ENCODE peak calls at places on chromosomes 2 and 18, in four cellular contexts. Y, O, P and B are unnamed samples. For H3K4me1 and H3K36me3, the result is how much of the 10 kb centered on the place peaks cover.

GRCh38 chr18:24246143-24246542 is 107.3 kb downstream of the CABYR start:
- DNase-seq in P (no peak), Y (no peak), O (no peak), B (no peak)

GRCh38 chr2:98297817-98298684 is 48.2 kb upstream of the CNGA3 start:
- DNase-seq in P (no peak), Y (no peak), O (no peak), B (peak)

GRCh38 chr2:136424112-136424511 is 306.2 kb upstream of the CXCR4 start:
- DNase-seq in P (no peak), O (no peak), Y (no peak), B (no peak)

GRCh38 chr18:39776766-39777165 is 2178.3 kb upstream of the PIK3C3 start:
- DNase-seq in O (no peak), Y (no peak), P (no peak), B (no peak)

GRCh38 chr2:132256251-132256902 is 94.6 kb upstream of the ANKRD30BL start:
- DNase-seq in Y (peak), O (no peak), P (no peak), B (peak)

GRCh38 chr18:63439334-63439733 is 17.1 kb upstream of the VPS4B start:
- DNase-seq in O (peak), Y (no peak), P (peak), B (peak)

GRCh38 chr18:7566587-7567486 is at the start of gene PTPRM:
- DNase-seq in Y (peak), O (peak), P (peak), B (peak)

GRCh38 chr2:120831891-120832290 is 96.2 kb downstream of the GLI2 start:
- DNase-seq in P (no peak), Y (no peak), O (no peak), B (no peak)

GRCh38 chr2:234422895-234423505 is 73.9 kb downstream of the ARL4C start:
- DNase-seq in Y (no peak), P (no peak), O (no peak), B (no peak)

GRCh38 chr2:41160439-41160838 is 708.5 kb upstream of the SLC8A1 start:
- DNase-seq in O (peak), P (no peak), Y (no peak), B (no peak)

GRCh38 chr2:145757503-145758290 is 1237.8 kb upstream of the ZEB2 start:
- DNase-seq in P (no peak), O (peak), Y (no peak), B (no peak)

GRCh38 chr2:145765889-145766288 is 1246.0 kb upstream of the ZEB2 start:
- DNase-seq in Y (no peak), P (no peak), O (no peak), B (no peak)

GRCh38 chr2:145759228-145759940 is 1239.5 kb upstream of the ZEB2 start:
- DNase-seq in O (no peak), Y (no peak), P (peak), B (no peak)

GRCh38 chr2:145764631-145765030 is 1244.7 kb upstream of the ZEB2 start:
- DNase-seq in O (no peak), P (no peak), Y (peak), B (no peak)

DNA sequence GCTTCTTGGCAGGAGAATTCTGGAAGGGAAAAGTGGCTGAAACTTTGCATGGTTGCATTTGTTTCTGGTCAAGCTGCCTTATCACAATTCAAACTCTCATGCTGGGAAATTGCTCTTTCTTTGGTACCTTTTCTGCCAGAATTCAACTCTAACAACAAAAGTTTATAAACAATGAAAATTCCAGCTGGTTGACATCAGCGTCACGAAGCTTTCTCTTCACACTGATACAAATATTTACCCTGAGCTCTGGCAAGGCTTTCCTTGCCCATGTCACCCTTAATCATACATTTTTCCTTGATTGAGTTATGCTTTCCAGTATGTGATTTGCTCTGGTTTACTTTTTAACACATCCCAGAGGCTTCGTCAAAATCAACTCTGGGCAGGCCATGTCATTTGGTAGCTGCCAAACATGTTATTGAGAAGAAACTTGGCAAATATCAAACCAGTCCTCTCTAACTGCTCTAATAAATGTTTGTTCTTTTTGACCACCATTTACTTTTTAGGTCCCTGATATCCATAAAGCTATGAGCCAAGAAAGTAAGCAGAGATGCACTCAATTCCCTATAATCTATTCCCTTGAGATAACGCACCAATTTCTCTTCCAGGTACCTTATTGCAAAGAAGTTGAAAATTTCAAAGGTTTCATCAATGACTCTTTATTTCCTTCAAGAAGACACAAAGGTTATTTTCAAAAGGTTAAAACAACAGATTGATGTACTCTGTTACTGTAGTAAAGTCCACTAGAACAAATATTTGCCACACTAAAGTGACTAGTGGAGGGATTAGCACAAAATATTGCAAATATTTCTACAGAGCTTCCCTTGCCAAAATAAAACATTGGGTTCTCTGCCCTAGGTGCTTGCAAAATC is 1241.1 kb upstream of the ZEB2 start:
- DNase-seq in O (peak), P (peak), Y (no peak), B (no peak)
- H3K9ac ChIP-seq in O (peak), P (no peak), Y (no peak), B (no peak)

GRCh38 chr2:26246818-26247217 is 2.1 kb downstream of the HADHB start:
- DNase-seq in P (peak), Y (no peak), O (peak), B (no peak)

GRCh38 chr2:26245810-26246209 is 1.1 kb downstream of the HADHB start:
- DNase-seq in Y (no peak), O (peak), P (peak), B (no peak)

GRCh38 chr2:26243643-26244478 is 571 bp downstream of the HADHA start:
- DNase-seq in O (peak), Y (no peak), P (peak), B (no peak)

GRCh38 chr2:26245231-26245732 is 543 bp downstream of the HADHB start:
- DNase-seq in P (peak), Y (no peak), O (peak), B (peak)

DNA sequence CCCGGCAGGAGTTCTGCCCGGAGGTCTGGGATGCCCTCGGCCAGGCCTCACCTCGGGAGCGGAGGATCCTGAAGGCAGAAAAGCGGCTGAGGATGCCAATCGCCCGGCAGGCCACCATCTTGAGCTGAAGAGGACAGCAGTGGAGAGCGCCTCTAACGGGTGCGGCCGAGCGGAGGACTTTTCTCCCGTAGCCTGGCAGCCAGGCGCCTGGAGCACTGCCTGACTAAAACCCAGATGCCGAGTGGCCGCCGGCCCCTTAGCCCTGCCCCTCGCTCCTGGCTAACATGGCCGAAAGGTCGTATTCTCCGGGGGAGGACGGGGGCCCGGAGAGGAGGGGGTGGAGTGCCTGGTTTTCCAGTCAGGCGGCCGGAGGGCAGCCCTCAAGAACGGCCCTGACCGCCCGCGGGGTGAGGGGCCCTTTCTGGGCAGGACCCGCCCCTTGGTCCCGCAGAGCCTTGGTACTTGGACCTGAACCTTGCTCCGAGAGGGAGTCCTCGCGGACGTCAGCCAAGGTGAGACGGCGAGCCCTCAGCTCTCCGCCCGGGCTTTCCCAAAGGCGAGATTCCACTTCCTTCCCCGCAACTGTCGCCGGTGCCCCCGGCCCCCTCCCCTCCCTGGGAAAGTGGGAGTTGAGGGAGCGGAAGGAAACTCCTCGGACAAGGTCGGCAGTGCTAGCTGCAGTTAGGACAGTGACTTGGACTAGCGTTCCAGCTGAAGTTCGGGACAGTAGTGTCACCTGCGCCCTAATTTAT is at the start of the genes HADHA and HADHB:
- DNase-seq in P (peak), Y (peak), O (peak), B (peak)
- H3K4me1 ChIP-seq in P (under half), Y (under half), O (under half), B (under half)

GRCh38 chr18:58682429-58683069 is 11.3 kb downstream of the MALT1 start:
- DNase-seq in Y (peak), O (peak), P (peak), B (no peak)
- H3K36me3 ChIP-seq in Y (under half), O (under half), P (under half), B (under half)

DNA sequence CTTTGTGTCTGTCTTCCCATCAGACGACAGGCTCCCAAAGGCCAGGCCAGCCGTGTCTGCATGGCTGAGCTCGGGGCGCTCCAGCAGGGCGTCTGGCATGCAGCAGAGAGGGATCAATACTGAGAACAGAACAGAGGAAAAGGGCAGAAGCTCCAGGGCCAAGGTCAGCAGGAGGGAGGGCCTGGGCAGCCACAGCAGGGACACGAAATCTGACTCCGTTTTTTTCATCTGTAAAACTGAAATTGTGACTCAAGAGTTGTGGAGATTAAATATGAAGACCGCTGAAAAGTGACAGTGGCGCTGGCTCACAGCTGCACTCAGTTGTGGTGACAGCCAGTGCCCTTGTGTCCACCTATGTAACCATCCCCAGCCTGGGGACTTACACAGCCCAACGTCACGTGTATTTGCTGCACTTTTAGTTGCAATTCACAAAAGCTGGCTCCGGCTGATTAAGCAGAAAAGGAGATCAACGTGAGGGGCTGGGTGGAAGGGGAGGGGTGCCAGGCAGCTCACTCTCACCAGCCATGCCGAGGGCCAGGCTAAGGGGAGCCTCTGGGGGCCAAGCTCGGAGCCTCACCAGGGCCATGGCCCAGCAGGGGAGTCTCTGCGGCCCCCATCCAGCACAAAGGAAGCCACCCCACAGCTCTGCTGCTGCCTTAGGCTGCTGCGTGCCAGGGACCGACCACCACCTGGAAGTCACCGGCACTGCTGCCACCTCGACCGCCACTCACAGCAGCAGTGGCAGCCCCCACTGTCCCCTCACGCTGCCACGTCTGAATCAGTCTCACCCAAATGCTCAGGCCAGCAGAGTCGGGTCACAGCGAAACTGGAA is 74.7 kb downstream of the EIPR1 start:
- DNase-seq in P (no peak), Y (peak), O (no peak), B (peak)
- H3K9ac ChIP-seq in P (no peak), Y (peak), O (peak), B (no peak)

DNA sequence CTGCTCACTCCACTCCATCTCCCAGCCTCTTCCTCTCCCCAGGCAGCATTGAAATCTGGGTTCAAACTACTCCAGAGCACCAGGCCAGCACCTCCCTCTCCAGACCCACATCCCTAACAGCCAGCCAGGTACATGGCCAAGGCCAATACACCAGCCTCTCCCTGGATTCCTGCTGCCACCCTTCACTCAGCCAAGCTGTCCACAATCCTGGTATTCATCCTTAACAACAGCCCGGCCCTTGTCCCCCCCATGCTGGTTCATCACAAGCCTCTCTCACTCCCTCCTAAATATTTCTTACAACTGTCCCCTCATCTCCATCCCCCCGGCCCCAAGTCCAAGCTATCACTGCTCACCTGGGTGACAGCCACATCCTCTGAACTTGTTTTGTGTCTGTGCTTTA is 129.9 kb upstream of the HAAO start:
- DNase-seq in Y (no peak), O (no peak), P (no peak), B (no peak)
- H3K4me1 ChIP-seq in Y (half or more), O (under half), P (under half), B (under half)

DNA sequence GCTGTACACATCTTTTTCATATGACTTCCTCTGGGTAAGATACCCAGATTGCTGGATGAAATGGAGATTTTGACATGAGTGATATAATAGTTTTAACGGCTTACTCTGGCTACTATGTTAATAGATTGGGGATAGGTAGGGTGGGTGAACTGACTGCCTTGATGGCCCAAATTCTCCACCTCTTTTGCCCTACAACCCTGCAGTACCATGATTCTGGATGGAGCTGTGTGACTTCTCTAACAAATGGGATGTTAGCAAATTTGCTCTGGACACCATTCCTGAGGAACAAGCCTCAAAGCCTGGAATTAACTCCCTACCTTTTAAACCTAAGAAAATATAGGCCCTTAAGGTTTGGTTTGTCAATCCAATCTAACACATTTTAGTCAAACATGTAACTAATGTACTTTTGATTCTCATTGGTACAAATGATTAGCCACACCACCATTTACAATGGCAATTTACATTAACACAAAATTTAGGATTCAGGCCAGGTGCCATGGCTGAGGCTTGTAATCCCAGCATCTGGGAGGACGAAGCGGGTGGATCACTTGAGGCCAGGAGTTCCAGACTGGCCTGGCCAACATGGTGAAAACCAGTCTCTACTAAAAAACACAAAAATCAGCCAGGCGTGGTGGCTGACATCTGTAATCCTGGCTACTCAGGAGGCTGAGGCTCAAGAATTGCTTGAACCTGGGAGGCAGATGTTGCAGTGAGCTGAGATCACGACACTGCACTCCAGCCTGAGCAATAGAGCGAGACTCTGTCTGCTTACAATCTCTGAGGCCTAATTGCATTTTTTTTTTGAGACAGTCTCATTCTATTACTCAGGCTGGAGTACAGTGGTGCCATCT is 12.8 kb downstream of the CLK1 start:
- DNase-seq in O (no peak), Y (no peak), P (no peak), B (no peak)
- H3K36me3 ChIP-seq in O (under half), Y (under half), P (under half), B (half or more)

DNA sequence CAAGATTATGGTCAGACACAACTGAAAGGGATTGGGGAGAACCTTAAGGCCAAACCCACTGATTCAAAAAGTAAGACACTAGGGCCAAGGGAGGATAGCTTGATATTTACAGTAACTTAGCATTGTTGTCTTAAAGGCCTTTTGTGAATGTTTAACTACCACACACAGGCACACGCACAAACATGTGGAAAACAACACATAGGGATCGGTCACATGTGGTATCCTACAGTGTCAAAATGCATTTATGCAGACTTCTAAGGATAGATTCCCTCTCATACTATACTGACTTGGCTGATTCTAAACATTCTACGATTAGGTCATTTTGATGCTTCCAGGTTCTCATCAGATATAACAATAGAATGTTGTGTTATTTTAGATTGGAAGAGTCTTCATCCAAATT is 638.9 kb upstream of the LRRTM1 start:
- DNase-seq in Y (no peak), O (no peak), P (no peak), B (no peak)
- H3K9ac ChIP-seq in Y (no peak), O (no peak), P (no peak), B (no peak)

DNA sequence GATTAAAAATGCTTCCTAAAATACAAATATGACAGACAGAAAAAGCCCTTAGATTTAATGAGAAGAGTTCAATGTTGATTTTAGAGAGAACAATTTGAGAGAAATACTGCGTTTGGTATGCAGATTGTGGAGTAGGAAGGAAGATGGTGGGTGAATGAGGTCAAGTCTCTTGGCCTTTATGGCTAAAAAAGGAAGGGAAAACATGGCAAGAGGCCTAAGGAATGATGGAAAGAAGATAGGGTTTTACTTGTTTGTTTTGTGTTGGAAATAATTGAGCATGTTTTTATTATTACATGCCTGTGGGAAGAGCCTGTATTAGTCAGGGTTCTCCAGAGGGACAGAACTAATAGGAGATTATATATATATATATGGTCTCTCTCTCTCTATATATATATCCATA is 318.1 kb downstream of the TRIB2 start:
- DNase-seq in O (no peak), Y (no peak), P (no peak), B (no peak)
- H3K4me1 ChIP-seq in O (under half), Y (under half), P (under half), B (under half)

GRCh38 chr2:239256297-239256696 is 144.5 kb downstream of the HDAC4 start:
- DNase-seq in P (no peak), Y (no peak), O (no peak), B (no peak)
- H3K36me3 ChIP-seq in P (under half), Y (under half), O (under half), B (under half)

DNA sequence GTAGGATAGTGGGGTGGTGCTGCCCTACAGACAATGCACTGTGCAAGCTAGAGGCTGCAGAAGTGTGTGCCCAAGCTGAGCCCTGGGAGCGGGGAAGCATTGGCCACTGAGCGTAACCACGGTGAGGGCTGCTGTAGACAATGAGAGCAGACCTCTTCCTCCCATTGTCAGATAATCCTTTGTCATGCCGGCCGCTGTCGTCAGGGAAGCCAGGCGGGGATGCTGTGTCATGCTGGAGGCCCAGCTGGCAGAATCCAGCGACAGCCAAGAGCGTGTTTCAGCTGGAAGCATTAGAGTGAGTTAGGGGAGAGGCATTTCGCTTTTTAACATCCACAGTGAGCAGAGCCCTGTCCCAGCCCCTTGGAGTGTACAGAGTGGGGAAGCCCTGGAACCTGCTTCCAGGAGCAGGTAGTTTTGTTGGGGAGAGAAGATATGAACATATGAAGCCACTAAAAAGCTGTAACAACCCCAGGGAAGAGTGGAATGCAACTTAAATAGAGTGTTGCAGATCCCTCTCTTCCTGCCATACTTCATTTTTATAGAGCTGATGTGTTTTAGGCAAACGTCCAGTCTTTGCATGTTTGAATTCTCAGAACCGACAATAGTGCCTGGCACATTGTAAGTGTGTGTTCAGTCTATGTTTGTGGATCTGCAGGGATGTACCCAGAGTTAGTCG is 7.0 kb downstream of the CTIF start:
- DNase-seq in Y (peak), P (peak), O (no peak), B (peak)
- H3K9ac ChIP-seq in Y (no peak), P (peak), O (no peak), B (peak)